ENCODE peak calls at places on chromosome 17, in four cellular contexts. A is GM12878, P is HepG2, G is K562. W is an unnamed sample.

GRCh38 chr17:78512976-78513375 is 64.2 kb downstream of the DNAH17 start:
- DNase-seq in A (no peak), P (no peak), G (no peak), W (no peak)

GRCh38 chr17:47888293-47888692 is 7.7 kb upstream of the SP2 start:
- DNase-seq in P (no peak), A (no peak), G (no peak), W (no peak)

GRCh38 chr17:65027305-65027704 is 29.2 kb downstream of the GNA13 start:
- DNase-seq in P (peak), G (peak), A (peak), W (peak)

GRCh38 chr17:28738680-28739384 is 5.0 kb upstream of the TRAF4 start:
- DNase-seq in P (no peak), A (peak), G (no peak), W (no peak)

GRCh38 chr17:32319548-32319905 is 22.4 kb downstream of the C17orf75 start:
- DNase-seq in G (peak), P (peak), A (peak), W (peak)

GRCh38 chr17:57980522-57980921 is 7.5 kb downstream of the VEZF1 start:
- DNase-seq in P (no peak), A (no peak), G (no peak), W (no peak)

GRCh38 chr17:50542795-50543774 is 3.9 kb upstream of the SPATA20 start:
- DNase-seq in P (peak), G (no peak), A (no peak), W (no peak)

GRCh38 chr17:38982858-38983746 is 15.9 kb upstream of the FBXO47 start:
- DNase-seq in A (peak), P (peak), G (peak), W (peak)

GRCh38 chr17:48513097-48513496 is 17.7 kb downstream of the HOXB1 start:
- DNase-seq in P (no peak), G (peak), A (no peak), W (no peak)

GRCh38 chr17:17381438-17382059 is 78.4 kb downstream of the NT5M start:
- DNase-seq in A (no peak), G (no peak), P (peak), W (no peak)

GRCh38 chr17:81135503-81136283 is 29.6 kb upstream of the PVALEF start:
- DNase-seq in G (no peak), P (no peak), A (no peak), W (no peak)

GRCh38 chr17:58121925-58122324 is 26.3 kb upstream of the OR4D1 start:
- DNase-seq in G (peak), A (no peak), P (peak), W (peak)

GRCh38 chr17:8563981-8564602 is 66.4 kb downstream of the MYH10 start:
- DNase-seq in G (no peak), A (no peak), P (no peak), W (no peak)

GRCh38 chr17:78974635-78975591 is 4.8 kb downstream of the LGALS3BP start:
- DNase-seq in P (no peak), A (no peak), G (peak), W (no peak)

GRCh38 chr17:18102640-18103039 is 5.9 kb upstream of the MYO15A start:
- DNase-seq in G (no peak), A (no peak), P (no peak), W (peak)

GRCh38 chr17:12928736-12929135 is 89.1 kb downstream of the ELAC2 start:
- DNase-seq in A (no peak), G (no peak), P (peak), W (no peak)

DNA sequence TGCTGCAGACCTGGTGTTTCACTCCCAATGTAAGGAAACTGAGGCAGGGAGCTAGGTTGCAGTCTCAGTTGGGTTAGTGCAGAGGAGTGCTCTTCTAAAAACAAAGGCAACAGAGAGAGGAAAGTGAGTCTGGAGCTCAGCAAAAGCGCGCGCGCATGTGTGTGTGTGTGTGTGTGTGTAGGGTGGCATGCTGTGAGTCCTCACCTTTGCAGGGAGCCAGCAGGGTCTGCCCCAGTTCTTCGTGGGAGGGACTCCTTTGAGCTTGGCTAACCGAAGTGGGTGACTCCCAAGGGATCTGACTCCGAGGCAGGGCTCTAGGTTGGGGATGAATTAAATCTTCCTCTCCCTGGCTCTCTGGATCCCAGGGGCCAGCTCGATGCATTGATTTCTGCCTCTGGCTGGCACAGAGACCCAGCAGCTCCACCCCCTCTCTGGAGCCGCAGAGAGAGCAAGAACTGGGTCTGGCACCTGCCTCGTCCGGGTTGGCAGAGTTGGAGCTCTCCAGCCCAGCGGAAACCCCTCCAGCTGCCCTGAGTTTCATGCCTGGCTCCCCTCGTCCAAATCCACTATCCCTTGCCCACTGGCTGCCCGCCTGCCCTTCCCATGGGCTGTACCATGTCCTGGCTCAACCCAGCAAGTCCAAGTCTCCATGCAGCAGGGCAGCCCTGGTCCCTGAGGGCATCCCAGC is 1.3 kb upstream of the BTBD17 start:
- DNase-seq in G (no peak), P (no peak), A (no peak), W (no peak)
- TF ChIP-seq NFIC in G (no peak), P (no peak), A (no peak), W (no peak)

GRCh38 chr17:37488009-37488604 is 1.6 kb upstream of the DUSP14 start:
- DNase-seq in P (peak), G (peak), A (no peak), W (peak)

GRCh38 chr17:37488607-37489196 is 989 bp upstream of the DUSP14 start:
- DNase-seq in A (no peak), P (peak), G (peak), W (peak)

GRCh38 chr17:37483311-37484039 is 6.2 kb upstream of the DUSP14 start:
- DNase-seq in P (no peak), G (peak), A (no peak), W (peak)

GRCh38 chr17:37489197-37490001 is at the start of gene DUSP14:
- DNase-seq in G (peak), P (peak), A (no peak), W (peak)

DNA sequence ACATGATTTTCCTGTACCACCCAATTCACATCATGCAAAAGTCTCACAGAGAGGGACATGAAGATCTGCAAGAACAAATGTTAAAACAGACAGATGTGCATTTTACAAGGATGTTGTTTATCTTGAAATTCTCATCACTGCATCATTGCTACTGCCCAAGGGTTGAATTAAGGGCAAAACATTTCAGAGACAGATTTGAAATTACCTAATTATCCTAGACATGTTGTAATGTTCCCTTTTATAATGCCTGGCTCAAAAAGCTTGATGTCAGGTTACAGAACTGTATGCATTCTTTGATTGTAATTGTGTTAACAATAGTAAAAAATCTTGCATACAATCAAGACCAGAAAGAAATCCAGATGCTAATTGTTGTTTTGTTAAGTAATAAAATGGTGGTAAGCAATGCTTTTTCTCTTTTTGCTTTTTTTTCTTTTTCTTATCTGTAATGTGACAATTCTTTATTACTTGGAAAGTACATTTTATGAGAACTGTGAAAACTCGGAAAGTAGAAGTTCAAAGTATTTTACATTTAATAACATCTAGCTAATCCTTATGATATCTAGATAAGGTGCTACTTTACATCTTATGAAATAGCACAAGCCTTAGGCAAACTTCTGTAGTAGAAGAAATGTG is 3.6 kb upstream of the DUSP14 start:
- DNase-seq in G (no peak), A (no peak), P (no peak), W (no peak)
- TF ChIP-seq NFIC in G (no peak), A (no peak), P (no peak), W (no peak)

GRCh38 chr17:3647769-3648540 is 11.4 kb downstream of the CTNS start:
- DNase-seq in G (peak), P (peak), A (no peak), W (peak)
- TF ChIP-seq NFIC in G (no peak), P (no peak), A (no peak), W (no peak)

DNA sequence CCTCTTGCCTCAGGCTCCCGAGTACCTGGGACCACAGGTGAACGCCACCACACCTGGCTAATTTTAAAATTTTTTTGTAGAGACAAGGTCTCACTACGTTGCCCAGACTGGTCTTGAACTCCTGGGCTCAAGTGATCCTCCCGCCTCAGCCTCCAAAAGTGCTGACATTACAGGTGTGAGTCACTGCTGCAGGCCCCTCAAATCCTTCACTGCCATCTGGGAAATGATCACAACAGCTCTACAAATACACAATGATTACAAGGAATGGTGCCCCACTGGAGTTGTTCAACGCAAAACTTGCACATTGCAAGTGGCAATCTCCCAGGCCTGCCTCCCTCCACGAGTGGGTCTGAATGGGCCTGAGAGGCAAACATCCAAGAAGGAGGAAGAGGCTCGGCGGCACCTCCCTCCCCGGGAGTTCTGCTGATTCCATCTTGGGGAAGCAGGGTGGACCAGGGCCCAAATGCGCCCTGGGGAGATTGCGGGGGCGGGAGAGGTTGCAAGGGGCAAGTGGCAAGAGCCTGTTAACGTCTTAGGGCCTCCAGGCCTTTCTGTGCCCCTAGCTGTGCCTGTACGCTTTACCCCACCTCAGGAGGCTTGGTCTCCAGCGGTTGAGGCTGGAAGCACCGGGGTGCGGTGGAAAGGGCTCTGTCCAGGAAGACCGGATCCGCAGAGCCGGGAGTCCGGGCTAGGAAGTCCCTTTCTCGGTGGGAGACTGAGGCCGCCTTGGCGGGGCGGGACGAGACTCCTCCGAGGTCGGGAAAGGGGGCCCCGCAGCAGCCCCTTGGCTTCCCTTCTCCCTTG is 656 bp upstream of the IGFBP4 start:
- DNase-seq in A (no peak), P (no peak), G (peak), W (no peak)
- TF ChIP-seq NFIC in A (no peak), P (no peak), G (no peak), W (no peak)

GRCh38 chr17:4744999-4745969 is 5.6 kb upstream of the CXCL16 start:
- DNase-seq in P (no peak), A (no peak), G (no peak), W (peak)
- TF ChIP-seq NFIC in P (no peak), A (no peak), G (no peak), W (no peak)

GRCh38 chr17:20063665-20064648 is 54.8 kb downstream of the SPECC1 start:
- DNase-seq in G (no peak), P (no peak), A (peak), W (no peak)

GRCh38 chr17:20059728-20060188 is 50.6 kb downstream of the SPECC1 start:
- DNase-seq in P (peak), G (peak), A (peak), W (no peak)
- TF ChIP-seq NFIC in P (no peak), G (no peak), A (no peak), W (no peak)

GRCh38 chr17:56917559-56918296 is 3.9 kb upstream of the TRIM25 start:
- DNase-seq in A (no peak), G (no peak), P (no peak), W (no peak)

GRCh38 chr17:56912105-56912999 is 1.5 kb downstream of the TRIM25 start:
- DNase-seq in A (no peak), G (peak), P (peak), W (no peak)

GRCh38 chr17:56913000-56913866 is 616 bp downstream of the TRIM25 start:
- DNase-seq in A (no peak), P (no peak), G (peak), W (peak)

GRCh38 chr17:56913867-56914640 is at the start of gene TRIM25:
- DNase-seq in A (peak), P (peak), G (peak), W (peak)

DNA sequence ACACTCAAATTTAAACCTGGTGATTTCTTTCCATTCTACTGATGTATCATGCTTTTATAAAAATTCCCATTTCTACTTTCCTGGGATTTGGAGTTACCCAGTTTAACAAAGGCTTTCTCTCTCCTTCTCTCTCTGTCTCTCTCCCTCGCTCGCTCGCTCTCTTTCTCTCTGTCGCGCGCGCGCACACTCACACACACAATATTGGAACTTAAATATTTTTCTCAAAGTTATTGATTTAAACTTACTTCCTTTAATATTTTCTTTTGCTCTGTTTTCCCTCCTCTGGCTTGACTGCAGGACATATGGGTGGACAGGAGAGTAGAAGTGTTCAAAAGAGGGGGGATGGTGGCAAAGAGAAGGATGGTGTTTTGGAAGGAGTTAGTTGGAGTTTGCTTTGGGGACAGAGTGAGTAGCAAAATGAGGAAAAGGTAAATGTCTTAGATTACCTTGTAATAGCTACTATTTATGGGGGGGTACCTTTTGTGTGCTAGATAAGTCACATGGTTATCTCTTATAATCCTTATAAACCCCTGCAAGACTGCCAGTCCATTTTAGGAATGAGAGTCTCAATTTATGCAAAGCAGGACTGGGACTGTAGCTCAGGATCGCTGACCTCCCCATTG is 903 bp upstream of the TRIM25 start:
- DNase-seq in A (no peak), P (no peak), G (peak), W (no peak)
- TF ChIP-seq NFIC in A (peak), P (no peak), G (no peak), W (no peak)

GRCh38 chr17:1179635-1180433 is at the start of gene ABR:
- DNase-seq in G (peak), A (no peak), P (no peak), W (peak)

GRCh38 chr17:1177099-1177996 is 2.4 kb downstream of the ABR start:
- DNase-seq in G (no peak), P (no peak), A (no peak), W (peak)

GRCh38 chr17:1180958-1181768 is 1.4 kb upstream of the ABR start:
- DNase-seq in G (no peak), A (no peak), P (no peak), W (no peak)

GRCh38 chr17:1180434-1180742 is 607 bp upstream of the ABR start:
- DNase-seq in A (no peak), G (no peak), P (no peak), W (no peak)

GRCh38 chr17:1179112-1179634 is 608 bp downstream of the ABR start:
- DNase-seq in P (no peak), A (no peak), G (no peak), W (peak)
- TF ChIP-seq NFIC in P (no peak), A (no peak), G (no peak), W (no peak)

DNA sequence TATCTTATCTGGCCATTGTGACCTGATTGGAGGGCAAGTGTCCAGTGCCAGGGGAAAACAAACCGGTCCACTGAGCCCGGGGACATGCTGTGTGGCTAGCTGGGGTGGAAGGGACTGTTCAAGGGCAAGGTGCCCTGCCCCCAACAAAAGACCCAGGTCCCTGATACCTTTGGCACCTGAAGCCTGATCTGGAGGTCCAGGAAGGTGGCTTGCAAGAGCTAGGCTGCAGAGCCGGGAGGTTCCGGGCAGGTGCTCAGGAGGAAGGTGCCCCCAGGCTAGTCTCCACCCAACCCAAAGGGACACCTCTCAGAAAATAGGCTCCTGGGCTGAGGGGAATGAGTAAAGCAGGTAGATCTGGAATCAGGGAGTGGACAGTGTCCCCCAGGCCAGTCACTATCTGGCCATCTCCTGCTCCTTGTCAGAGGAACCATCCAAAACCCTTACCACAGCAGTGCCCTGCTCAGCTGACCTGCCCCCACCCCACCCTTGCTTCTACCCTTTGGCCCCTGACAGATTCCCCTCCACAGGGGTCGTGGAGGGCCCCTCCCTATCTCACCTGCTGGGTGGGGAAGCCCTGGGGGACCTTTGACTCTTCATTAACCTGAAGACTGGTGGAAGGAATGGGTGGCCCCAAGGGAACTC is 6.2 kb downstream of the NAT9 start:
- DNase-seq in P (no peak), G (no peak), A (no peak), W (peak)
- TF ChIP-seq NFIC in P (peak), G (peak), A (no peak), W (no peak)

DNA sequence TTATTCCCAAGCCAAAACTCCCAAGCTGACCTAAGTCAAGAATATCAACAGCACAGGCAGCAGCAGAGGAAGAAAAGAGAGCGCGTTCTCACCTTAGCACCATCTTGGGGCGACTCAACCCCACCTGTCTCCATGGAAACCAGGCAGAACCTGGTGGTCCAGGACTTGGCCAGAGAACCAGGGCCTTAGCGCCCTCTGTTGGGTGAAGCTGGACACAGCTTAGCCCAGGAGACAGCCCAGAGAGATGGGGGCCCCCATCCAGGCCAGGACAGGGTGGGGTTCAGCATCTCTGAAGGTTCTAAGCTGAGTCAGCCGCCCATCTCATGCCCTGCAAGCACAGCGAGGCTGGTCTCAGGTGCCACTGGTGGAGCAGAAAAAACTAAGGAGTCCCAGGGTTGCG is 60.1 kb upstream of the TMEM132E start:
- DNase-seq in A (no peak), P (peak), G (peak), W (peak)
- TF ChIP-seq NFIC in A (no peak), P (no peak), G (no peak), W (no peak)